ENCODE peak calls at places on chromosome 12, in five cellular contexts. F is stomach, X is HepG2, O is sigmoid colon, S is cardiac muscle cell. V is an unnamed sample. For H3K4me1, the result is how much of the 10 kb centered on the place peaks cover.

GRCh38 chr12:130044991-130045621 is 117.2 kb upstream of the FZD10 start:
- DNase-seq in F (no peak), X (peak), O (no peak), S (no peak), V (no peak)

GRCh38 chr12:24719293-24719721 is 229.6 kb downstream of the BCAT1 start:
- DNase-seq in F (no peak), X (no peak), O (no peak), S (peak), V (no peak)

GRCh38 chr12:51836012-51836832 is 12.3 kb downstream of the FIGNL2 start:
- DNase-seq in F (no peak), X (no peak), O (no peak), S (no peak), V (no peak)

GRCh38 chr12:5442251-5443006 is 10.5 kb downstream of the NTF3 start:
- DNase-seq in F (no peak), X (peak), O (no peak), S (peak), V (no peak)

GRCh38 chr12:65823481-65824313 is 586 bp upstream of the HMGA2 start:
- DNase-seq in F (peak), X (peak), O (peak), S (peak), V (peak)

GRCh38 chr12:79397609-79398008 is 293.2 kb downstream of the PAWR start:
- DNase-seq in F (no peak), X (no peak), O (no peak), S (no peak), V (no peak)

GRCh38 chr12:95368931-95369330 is 105.0 kb upstream of the METAP2 start:
- DNase-seq in F (no peak), X (no peak), O (no peak), S (peak), V (no peak)

GRCh38 chr12:16545836-16546235 is 60.1 kb downstream of the LMO3 start:
- DNase-seq in F (no peak), X (no peak), O (no peak), S (no peak), V (no peak)

GRCh38 chr12:111367661-111368221 is 1.2 kb downstream of the PHETA1 start:
- DNase-seq in F (peak), X (peak), O (no peak), S (peak), V (no peak)

GRCh38 chr12:15706010-15706676 is 83.0 kb downstream of the EPS8 start:
- DNase-seq in F (peak), X (no peak), O (no peak), S (no peak), V (no peak)

GRCh38 chr12:459430-460258 is at the start of gene B4GALNT3:
- DNase-seq in F (peak), X (no peak), O (no peak), S (peak), V (no peak)

GRCh38 chr12:124047045-124047566 is 74.1 kb downstream of the ZNF664 start:
- DNase-seq in F (no peak), X (no peak), O (no peak), S (no peak), V (no peak)

GRCh38 chr12:32548691-32549412 is 130.2 kb upstream of the DNM1L start:
- DNase-seq in F (peak), X (no peak), O (no peak), S (peak), V (no peak)

GRCh38 chr12:27497446-27497845 is 26.6 kb upstream of the PPFIBP1 start:
- DNase-seq in F (no peak), X (no peak), O (no peak), S (no peak), V (no peak)

GRCh38 chr12:69988601-69989194 is 163.7 kb downstream of the MYRFL start:
- DNase-seq in F (no peak), X (no peak), O (no peak), S (peak), V (no peak)

GRCh38 chr12:45273717-45274271 is 57.9 kb downstream of the ANO6 start:
- DNase-seq in F (no peak), X (peak), O (no peak), S (peak), V (peak)

GRCh38 chr12:127489055-127489454 is 777.9 kb upstream of the TMEM132C start:
- DNase-seq in F (peak), X (peak), O (no peak), S (no peak), V (no peak)

GRCh38 chr12:104138747-104139186 is 757 bp upstream of the NFYB start:
- DNase-seq in F (no peak), X (no peak), O (peak), S (peak), V (no peak)

GRCh38 chr12:104134882-104135281 is 3.1 kb downstream of the NFYB start:
- DNase-seq in F (no peak), X (no peak), O (no peak), S (no peak), V (no peak)

GRCh38 chr12:104136577-104136976 is 1.4 kb downstream of the NFYB start:
- DNase-seq in F (no peak), X (no peak), O (no peak), S (peak), V (no peak)

GRCh38 chr12:104137175-104137901 is 672 bp downstream of the NFYB start:
- DNase-seq in F (peak), X (peak), O (peak), S (peak), V (no peak)

GRCh38 chr12:104137902-104138746 is at the start of gene NFYB:
- DNase-seq in F (peak), X (peak), O (peak), S (peak), V (peak)
- H3K4me1 ChIP-seq in F (under half), X (under half), O (under half), S (under half), V (under half)

GRCh38 chr12:101010881-101011280 is 199.2 kb downstream of the SLC5A8 start:
- DNase-seq in F (no peak), X (no peak), O (no peak), S (no peak), V (no peak)

GRCh38 chr12:101019193-101019592 is 190.8 kb downstream of the SLC5A8 start:
- DNase-seq in F (no peak), X (no peak), O (no peak), S (no peak), V (no peak)

GRCh38 chr12:101018540-101018939 is 191.5 kb downstream of the SLC5A8 start:
- DNase-seq in F (no peak), X (peak), O (no peak), S (peak), V (peak)

GRCh38 chr12:101013993-101014392 is 196.0 kb downstream of the SLC5A8 start:
- DNase-seq in F (no peak), X (no peak), O (no peak), S (no peak), V (no peak)

DNA sequence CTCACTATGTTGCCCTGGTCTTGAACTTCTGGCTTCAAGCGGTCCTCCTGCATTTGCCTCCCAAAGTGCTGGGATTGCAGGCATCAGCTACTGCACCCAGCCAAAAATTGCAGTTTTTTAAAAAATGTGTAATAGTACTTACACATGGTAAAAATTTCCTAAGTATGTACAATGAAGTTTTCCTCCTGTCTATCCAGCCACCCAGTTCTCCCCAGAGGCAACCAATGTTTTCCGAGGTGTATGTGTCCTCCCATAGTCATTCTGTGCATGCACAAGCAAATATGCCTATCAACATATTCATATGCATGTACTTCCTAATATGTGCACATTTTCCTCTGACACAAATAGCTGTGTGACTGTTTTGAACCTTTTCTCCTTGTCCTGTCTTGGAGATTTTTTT is 195.0 kb downstream of the SLC5A8 start:
- DNase-seq in F (no peak), X (no peak), O (no peak), S (no peak), V (no peak)
- TF ChIP-seq CTCF in F (no peak), X (no peak), O (no peak), S (no peak), V (no peak)

GRCh38 chr12:122519418-122519817 is 7.3 kb downstream of the RSRC2 start:
- DNase-seq in F (no peak), X (no peak), O (no peak), S (no peak), V (no peak)

GRCh38 chr12:122523280-122523679 is 3.5 kb downstream of the RSRC2 start:
- DNase-seq in F (no peak), X (peak), O (no peak), S (peak), V (no peak)

GRCh38 chr12:122517877-122518276 is 8.9 kb downstream of the RSRC2 start:
- DNase-seq in F (no peak), X (no peak), O (no peak), S (peak), V (no peak)

GRCh38 chr12:122518908-122519307 is 7.8 kb downstream of the RSRC2 start:
- DNase-seq in F (no peak), X (no peak), O (no peak), S (no peak), V (no peak)

DNA sequence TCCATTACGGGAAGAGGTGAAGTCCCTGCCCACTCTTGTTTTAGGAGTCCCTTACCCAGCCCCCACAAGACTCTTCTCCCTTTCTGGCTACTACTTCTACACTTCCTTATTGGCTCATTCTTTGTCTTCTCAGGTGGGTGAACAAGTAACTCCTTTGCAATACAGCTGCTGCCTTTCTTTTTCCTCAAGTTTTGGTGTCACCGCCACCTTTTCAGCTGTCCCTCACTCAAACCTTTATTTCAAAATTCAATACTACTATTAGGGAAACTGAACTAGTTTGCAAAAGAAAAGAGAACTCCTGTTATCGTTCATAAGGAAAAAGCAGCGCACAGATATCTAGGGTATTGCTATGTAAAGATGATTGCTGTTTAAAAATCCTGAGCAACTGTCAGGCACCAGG is 6.1 kb downstream of the RSRC2 start:
- DNase-seq in F (no peak), X (no peak), O (no peak), S (no peak), V (no peak)
- H3K4me3 ChIP-seq in F (no peak), X (no peak), O (no peak), S (no peak), V (no peak)

DNA sequence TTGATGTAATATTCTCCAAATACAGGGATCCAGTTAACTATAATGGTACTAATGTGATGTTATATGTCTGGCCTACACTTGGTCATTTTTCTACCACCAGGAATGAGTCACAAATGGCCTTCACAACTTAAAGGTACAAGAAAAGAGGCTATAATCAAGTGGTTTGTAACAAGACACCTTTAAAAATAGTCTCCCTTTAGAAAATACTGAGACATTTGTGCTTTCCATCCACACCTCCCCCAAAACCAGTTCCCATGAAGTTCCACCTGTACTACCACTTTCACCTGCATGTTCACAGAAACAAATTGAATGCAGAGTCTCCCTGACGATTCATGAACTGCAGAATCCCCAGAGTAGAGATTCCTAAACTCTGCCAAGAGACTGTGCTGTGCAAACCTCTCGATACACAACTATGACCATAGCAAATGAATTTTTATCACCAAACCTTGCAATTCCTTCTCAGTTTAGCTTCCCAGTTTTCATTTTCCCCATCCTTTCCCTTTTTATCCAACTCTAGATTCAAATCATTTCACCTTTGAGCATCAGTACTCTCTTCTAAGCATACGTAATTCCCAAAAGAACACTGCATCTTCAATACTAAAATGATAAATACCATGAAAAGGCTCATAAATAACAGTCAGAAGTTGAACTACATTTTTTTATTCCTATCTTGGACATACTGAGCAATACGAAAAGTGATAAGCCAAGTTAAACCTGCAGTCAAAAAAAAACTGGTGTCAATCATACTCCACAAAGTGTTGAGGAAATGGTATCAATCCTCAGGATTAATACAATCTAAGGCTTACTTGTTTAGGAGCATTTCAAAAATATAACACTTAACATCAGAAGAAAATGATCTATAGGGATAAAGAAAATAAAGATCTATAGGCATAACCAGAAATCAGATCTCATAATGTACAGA is 5.8 kb downstream of the BTG1 start:
- DNase-seq in F (no peak), X (no peak), O (no peak), S (no peak), V (no peak)
- H3K4me1 ChIP-seq in F (half or more), X (half or more), O (under half), S (under half), V (half or more)

GRCh38 chr12:3672113-3672509 is 80.8 kb downstream of the CRACR2A start:
- DNase-seq in F (no peak), X (no peak), O (no peak), S (no peak), V (no peak)

GRCh38 chr12:3669594-3669993 is 83.3 kb downstream of the CRACR2A start:
- DNase-seq in F (no peak), X (no peak), O (no peak), S (no peak), V (no peak)

GRCh38 chr12:3673960-3674708 is 78.8 kb downstream of the CRACR2A start:
- DNase-seq in F (no peak), X (no peak), O (no peak), S (no peak), V (no peak)

GRCh38 chr12:3670083-3670620 is 82.8 kb downstream of the CRACR2A start:
- DNase-seq in F (no peak), X (no peak), O (no peak), S (no peak), V (no peak)

GRCh38 chr12:3671330-3672112 is 81.4 kb downstream of the CRACR2A start:
- DNase-seq in F (no peak), X (no peak), O (no peak), S (no peak), V (no peak)
- TF ChIP-seq CTCF in F (no peak), X (no peak), O (no peak), S (no peak), V (no peak)

DNA sequence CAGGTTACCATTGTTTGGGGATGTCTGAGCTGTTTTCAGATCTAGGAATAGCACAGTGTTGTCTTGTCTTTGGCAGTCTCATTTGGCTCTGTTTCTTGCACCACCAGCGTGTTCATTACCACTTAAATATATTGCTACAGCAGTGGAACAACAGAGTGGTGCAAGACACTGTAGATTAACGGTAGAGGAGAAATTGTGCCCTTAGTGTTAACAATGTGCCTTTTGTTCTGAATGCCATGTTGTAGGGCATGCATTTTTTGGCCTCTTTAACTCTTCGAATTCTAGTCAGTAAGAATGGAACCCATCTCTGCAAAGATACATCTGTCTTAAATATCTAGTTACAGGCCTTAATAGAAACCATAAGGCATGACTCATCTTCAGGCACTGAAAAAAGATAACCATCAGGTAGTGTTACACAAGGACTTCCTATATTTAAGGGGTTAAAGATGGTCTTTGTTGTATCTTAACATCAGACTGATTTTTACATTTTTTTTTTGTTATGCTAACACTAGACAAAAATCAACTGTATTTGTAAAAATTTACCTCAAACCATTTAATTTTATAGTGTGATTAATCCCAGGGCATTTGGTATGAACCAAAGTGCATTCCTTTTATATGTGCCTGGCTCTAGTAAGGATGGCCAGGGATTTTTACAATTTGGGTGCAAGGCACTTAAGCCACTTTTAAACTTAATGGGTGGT is 12.9 kb downstream of the DYRK2 start:
- DNase-seq in F (no peak), X (no peak), O (no peak), S (peak), V (no peak)
- H3K4me3 ChIP-seq in F (no peak), X (no peak), O (no peak), S (no peak), V (no peak)

GRCh38 chr12:113239811-113240331 is 18.6 kb downstream of the TPCN1 start:
- DNase-seq in F (no peak), X (no peak), O (peak), S (no peak), V (no peak)

GRCh38 chr12:113240395-113240794 is 19.1 kb downstream of the TPCN1 start:
- DNase-seq in F (no peak), X (no peak), O (no peak), S (no peak), V (no peak)

GRCh38 chr12:113242560-113242959 is 21.3 kb downstream of the TPCN1 start:
- DNase-seq in F (no peak), X (no peak), O (no peak), S (no peak), V (no peak)

GRCh38 chr12:113242018-113242418 is 20.8 kb downstream of the TPCN1 start:
- DNase-seq in F (peak), X (no peak), O (no peak), S (no peak), V (peak)

DNA sequence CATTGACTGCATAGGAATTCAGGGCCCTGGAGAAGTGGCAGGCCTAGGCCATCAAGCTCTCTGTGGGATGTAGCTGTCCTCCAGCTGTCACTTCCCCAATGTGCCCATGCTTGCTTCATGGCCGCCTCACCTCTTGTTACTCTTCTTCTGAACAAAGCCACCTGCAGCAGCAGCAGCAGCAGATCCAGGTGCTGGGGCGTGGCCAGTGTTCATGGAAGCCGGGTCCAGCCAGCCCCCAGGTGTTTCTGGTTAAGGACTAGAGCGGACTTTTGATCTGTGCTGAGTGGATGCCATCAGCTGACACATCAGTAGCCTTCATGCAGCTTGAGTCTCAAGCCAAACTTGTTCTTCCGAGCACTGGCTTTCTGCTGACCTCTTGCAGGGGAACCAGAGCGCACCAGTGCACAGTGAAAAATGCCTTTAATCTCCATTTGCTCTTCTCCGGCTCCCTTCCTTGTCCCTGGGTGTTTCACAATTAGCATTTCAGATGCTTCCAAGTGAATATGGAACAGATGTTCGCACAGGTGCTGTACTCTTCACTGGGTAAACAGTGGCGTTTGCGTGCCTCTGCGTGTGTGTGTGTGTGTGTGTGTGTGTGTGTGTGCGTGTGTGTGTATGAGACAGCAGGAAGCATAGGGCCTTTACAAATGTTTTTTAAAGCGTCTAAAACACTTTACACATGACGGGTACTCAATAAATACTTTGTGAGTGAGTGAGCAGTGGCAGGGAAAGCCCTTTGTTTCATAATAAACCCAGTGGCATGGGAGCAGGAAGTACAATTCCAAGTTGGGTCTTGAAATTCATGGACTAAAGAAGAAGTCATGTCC is 20.1 kb downstream of the TPCN1 start:
- DNase-seq in F (peak), X (peak), O (no peak), S (peak), V (no peak)
- H3K4me1 ChIP-seq in F (half or more), X (under half), O (half or more), S (under half), V (half or more)

DNA sequence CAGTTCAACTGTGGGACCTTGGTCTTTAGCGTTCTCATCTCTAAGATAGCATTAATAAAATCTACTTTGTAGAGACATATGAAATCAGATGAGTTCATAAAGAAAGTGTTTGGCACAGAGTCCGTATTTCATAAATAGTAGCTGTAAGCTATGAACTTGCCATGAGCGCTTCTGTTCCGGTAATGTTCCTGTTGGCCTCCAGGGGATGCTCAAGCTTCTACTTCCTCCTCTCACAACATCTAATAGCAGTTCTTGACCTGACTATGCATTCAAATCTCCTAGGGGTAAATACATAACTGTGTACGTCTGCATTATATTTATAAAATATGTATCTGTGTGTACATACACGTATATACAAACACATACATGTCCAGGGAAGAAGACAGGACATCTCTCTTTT is 288.2 kb upstream of the TMPO start:
- DNase-seq in F (no peak), X (peak), O (no peak), S (peak), V (no peak)
- TF ChIP-seq CTCF in F (no peak), X (peak), O (no peak), S (peak), V (peak)